ENCODE peak calls at places on chromosomes 16 and 17, in four cellular contexts. F, T, X and I are unnamed samples. For H3K4me1, the result is how much of the 10 kb centered on the place peaks cover.

GRCh38 chr17:18959845-18960240 is 7.9 kb downstream of the SLC5A10 start:
- DNase-seq in F (no peak), T (no peak), X (no peak), I (no peak)

GRCh38 chr16:10093564-10093963 is 88.7 kb downstream of the GRIN2A start:
- DNase-seq in F (no peak), T (no peak), X (no peak), I (no peak)

GRCh38 chr16:3058173-3059030 is 7.0 kb upstream of the IL32 start:
- DNase-seq in F (no peak), T (no peak), X (peak), I (peak)

GRCh38 chr17:60391419-60392041 is 403 bp downstream of the USP32 start:
- DNase-seq in F (peak), T (no peak), X (no peak), I (no peak)

GRCh38 chr16:55559233-55559632 is 7.3 kb upstream of the CAPNS2 start:
- DNase-seq in F (no peak), T (peak), X (no peak), I (no peak)

GRCh38 chr17:62617894-62618472 is 9.5 kb upstream of the MRC2 start:
- DNase-seq in F (no peak), T (peak), X (no peak), I (peak)

GRCh38 chr17:4072487-4073157 is 70.2 kb downstream of the ZZEF1 start:
- DNase-seq in F (no peak), T (peak), X (no peak), I (no peak)

GRCh38 chr16:75250089-75250808 is 1.2 kb downstream of the BCAR1 start:
- DNase-seq in F (no peak), T (no peak), X (no peak), I (no peak)

GRCh38 chr17:81405382-81406005 is 10.2 kb downstream of the BAHCC1 start:
- DNase-seq in F (no peak), T (no peak), X (no peak), I (no peak)

GRCh38 chr17:81403671-81404534 is 8.6 kb downstream of the BAHCC1 start:
- DNase-seq in F (no peak), T (no peak), X (no peak), I (peak)

GRCh38 chr17:81408049-81408448 is 12.8 kb downstream of the BAHCC1 start:
- DNase-seq in F (no peak), T (no peak), X (no peak), I (peak)

GRCh38 chr17:81404557-81405165 is 9.4 kb downstream of the BAHCC1 start:
- DNase-seq in F (no peak), T (no peak), X (no peak), I (no peak)

DNA sequence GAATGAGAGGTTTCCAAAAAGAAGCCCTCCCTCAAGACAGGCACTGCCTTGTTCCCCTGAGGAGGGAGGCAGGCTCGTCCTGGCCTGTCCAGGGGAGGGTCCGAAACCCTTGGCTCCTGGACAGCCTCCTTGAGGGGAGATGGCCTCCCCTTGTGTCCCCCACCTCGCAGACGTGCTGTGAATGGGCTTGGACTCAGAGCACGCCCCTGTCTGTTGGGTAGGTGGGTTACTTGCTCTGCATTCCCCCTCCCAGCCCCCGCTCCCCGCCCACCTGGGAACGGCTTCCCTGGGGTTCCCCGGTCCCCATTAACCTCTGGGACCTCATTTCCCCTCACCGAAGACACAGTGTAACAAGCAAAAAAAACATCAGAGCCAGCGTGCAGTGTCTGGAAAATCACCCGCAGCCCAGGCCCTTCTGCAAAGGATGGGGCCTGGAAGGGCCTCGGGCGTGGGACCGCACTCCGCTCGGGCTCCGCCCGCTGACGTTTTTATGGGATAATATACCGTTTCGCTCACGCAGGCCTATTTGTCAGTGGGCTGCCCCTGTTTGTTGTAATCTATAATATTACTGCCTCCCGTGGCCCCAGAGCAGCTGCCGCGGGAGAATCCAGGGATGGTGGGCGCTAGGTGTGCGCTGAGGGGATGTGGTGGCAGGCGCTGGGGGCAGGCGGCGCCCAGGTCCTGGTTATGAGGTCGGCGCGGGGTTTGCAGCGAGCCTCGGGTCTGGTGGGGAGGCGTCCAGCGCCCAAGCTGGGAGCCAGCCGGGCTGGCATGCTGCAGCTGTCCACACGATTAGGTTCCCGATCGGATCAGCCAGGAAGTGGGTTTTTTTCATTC is 11.1 kb downstream of the BAHCC1 start:
- DNase-seq in F (no peak), T (no peak), X (no peak), I (no peak)
- H3K4me1 ChIP-seq in F (under half), T (under half), X (under half), I (under half)

DNA sequence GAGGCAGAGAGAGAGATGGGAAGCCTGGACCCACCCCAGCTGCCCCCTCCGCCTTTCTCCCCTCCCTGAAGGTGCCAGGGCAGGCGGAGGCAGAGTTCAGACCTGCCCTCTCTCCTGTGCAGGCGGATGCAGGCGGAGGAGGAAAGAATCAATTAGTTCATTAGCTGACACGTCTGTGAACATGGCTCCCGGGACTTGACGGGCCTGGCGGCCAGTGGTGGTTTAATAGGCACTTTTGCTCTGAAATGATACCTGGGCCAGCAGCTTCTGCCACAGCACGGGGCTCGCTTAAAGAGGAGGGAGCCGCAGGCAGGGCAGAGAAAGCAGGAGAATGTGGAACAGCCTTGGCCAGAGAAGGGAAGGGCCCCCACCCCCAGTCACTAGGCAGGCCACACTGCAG is 98.1 kb downstream of the SDK2 start:
- DNase-seq in F (no peak), T (no peak), X (no peak), I (no peak)
- H3K23ac ChIP-seq in F (no peak), T (no peak), X (no peak), I (no peak)

GRCh38 chr17:7260151-7260550 is 2.1 kb downstream of the CLDN7 start:
- DNase-seq in F (no peak), T (no peak), X (no peak), I (no peak)
- H3K56ac ChIP-seq in F (no peak), T (no peak), X (no peak), I (peak)

GRCh38 chr17:7438656-7439460 is 454 bp upstream of the FGF11 start:
- DNase-seq in F (no peak), T (no peak), X (no peak), I (no peak)

GRCh38 chr17:7438050-7438614 is 1.2 kb upstream of the FGF11 start:
- DNase-seq in F (no peak), T (no peak), X (peak), I (peak)

GRCh38 chr17:7436556-7437368 is 1.5 kb downstream of the TMEM102 start:
- DNase-seq in F (no peak), T (peak), X (peak), I (peak)

GRCh38 chr17:7437369-7437863 is 1.9 kb upstream of the FGF11 start:
- DNase-seq in F (no peak), T (no peak), X (no peak), I (no peak)

DNA sequence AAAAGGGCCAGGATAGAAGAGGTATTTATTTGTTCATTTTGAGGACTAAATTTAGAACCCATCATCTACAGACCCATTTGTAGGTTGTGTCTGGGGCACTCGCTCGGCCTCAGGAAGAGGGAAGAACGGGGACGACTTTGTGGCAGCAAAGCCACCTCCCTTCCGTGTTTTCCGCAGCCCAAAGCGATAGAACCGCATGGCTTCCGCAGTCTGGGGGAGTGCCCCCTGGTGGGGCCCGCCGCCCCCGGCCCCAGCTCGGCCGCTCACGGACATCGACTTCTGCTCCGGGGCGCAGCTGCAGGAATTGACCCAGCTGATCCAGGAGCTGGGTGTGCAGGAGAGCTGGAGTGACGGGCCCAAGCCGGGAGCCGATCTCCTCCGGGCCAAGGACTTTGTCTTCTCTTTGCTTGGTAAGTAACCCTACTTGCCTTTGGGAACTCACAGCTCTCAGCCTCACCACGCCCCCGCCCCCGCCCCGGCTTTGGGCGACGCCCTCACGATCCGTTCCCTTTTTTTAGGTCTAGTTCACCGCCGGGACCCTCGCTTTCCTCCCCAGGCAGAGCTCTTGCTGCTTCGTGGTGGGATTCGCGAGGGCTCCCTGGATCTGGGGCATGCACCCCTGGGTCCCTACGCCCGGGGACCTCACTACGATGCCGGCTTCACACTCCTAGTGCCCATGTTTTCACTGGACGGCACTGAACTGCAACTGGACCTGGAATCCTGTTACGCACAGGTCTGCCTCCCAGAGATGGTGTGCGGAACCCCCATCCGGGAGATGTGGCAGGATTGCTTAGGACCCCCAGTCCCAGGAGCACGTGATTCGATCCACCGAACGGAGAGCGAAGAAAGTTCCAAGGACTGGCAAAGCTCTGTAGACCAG is 681 bp downstream of the TMEM102 start:
- DNase-seq in F (no peak), T (no peak), X (peak), I (peak)
- H3K4me1 ChIP-seq in F (under half), T (under half), X (under half), I (under half)

GRCh38 chr17:82045916-82046484 is 5.6 kb downstream of the RFNG start:
- DNase-seq in F (no peak), T (no peak), X (no peak), I (no peak)
- H3K23ac ChIP-seq in F (no peak), T (no peak), X (no peak), I (no peak)

GRCh38 chr17:80805032-80805751 is 186.4 kb upstream of the CHMP6 start:
- DNase-seq in F (no peak), T (peak), X (peak), I (peak)
- H3K56ac ChIP-seq in F (no peak), T (no peak), X (no peak), I (no peak)